ENCODE peak calls at places on chromosomes 12 and 14, in five cellular contexts. One of them, this sample, is unnamed.

GRCh38 chr12:105014603-105015002 is 28.5 kb downstream of the NOPCHAP1 start:
- DNase-seq in cardiac muscle cell: no peak
- DNase-seq in HL-60: no peak
- DNase-seq in fibroblast of lung: no peak
- DNase-seq in IMR-90: no peak
- DNase-seq in this sample: no peak

GRCh38 chr12:54220092-54220557 is 31.3 kb upstream of the SMUG1 start:
- DNase-seq in cardiac muscle cell: peak
- DNase-seq in HL-60: peak
- DNase-seq in fibroblast of lung: peak
- DNase-seq in IMR-90: peak
- DNase-seq in this sample: peak

GRCh38 chr14:25406818-25407217 is 356.9 kb upstream of the STXBP6 start:
- DNase-seq in cardiac muscle cell: peak
- DNase-seq in HL-60: peak
- DNase-seq in fibroblast of lung: no peak
- DNase-seq in IMR-90: peak
- DNase-seq in this sample: peak

GRCh38 chr12:103387385-103387784 is 108.4 kb downstream of the C12orf42 start:
- DNase-seq in cardiac muscle cell: no peak
- DNase-seq in HL-60: no peak
- DNase-seq in fibroblast of lung: no peak
- DNase-seq in IMR-90: no peak
- DNase-seq in this sample: peak

GRCh38 chr14:96130854-96131253 is 73.8 kb upstream of the BDKRB2 start:
- DNase-seq in cardiac muscle cell: no peak
- DNase-seq in HL-60: peak
- DNase-seq in fibroblast of lung: peak
- DNase-seq in IMR-90: peak
- DNase-seq in this sample: no peak

GRCh38 chr14:33555710-33556350 is 395.0 kb downstream of the EGLN3 start:
- DNase-seq in cardiac muscle cell: no peak
- DNase-seq in HL-60: no peak
- DNase-seq in fibroblast of lung: no peak
- DNase-seq in IMR-90: no peak
- DNase-seq in this sample: no peak

GRCh38 chr12:131608740-131609665 is 101.9 kb upstream of the SFSWAP start:
- DNase-seq in cardiac muscle cell: peak
- DNase-seq in HL-60: peak
- DNase-seq in fibroblast of lung: peak
- DNase-seq in IMR-90: peak
- DNase-seq in this sample: peak

GRCh38 chr12:84507914-84508313 is 404.7 kb downstream of the SLC6A15 start:
- DNase-seq in cardiac muscle cell: no peak
- DNase-seq in HL-60: no peak
- DNase-seq in fibroblast of lung: no peak
- DNase-seq in IMR-90: no peak
- DNase-seq in this sample: peak

GRCh38 chr12:6367969-6368892 is 7.1 kb downstream of the SCNN1A start:
- DNase-seq in cardiac muscle cell: no peak
- DNase-seq in HL-60: peak
- DNase-seq in fibroblast of lung: no peak
- DNase-seq in IMR-90: no peak
- DNase-seq in this sample: no peak

GRCh38 chr12:110354172-110354780 is 49.2 kb downstream of the ANAPC7 start:
- DNase-seq in cardiac muscle cell: no peak
- DNase-seq in HL-60: peak
- DNase-seq in fibroblast of lung: no peak
- DNase-seq in IMR-90: peak
- DNase-seq in this sample: no peak

GRCh38 chr12:14239350-14239934 is 126.0 kb upstream of the ATF7IP start:
- DNase-seq in cardiac muscle cell: peak
- DNase-seq in HL-60: peak
- DNase-seq in fibroblast of lung: peak
- DNase-seq in IMR-90: no peak
- DNase-seq in this sample: peak

GRCh38 chr12:11397366-11397765 is 2.0 kb upstream of the PRB2 start:
- DNase-seq in cardiac muscle cell: peak
- DNase-seq in HL-60: peak
- DNase-seq in fibroblast of lung: no peak
- DNase-seq in IMR-90: no peak
- DNase-seq in this sample: no peak

GRCh38 chr12:101945361-101946232 is 68.2 kb downstream of the DRAM1 start:
- DNase-seq in cardiac muscle cell: no peak
- DNase-seq in HL-60: no peak
- DNase-seq in fibroblast of lung: peak
- DNase-seq in IMR-90: peak
- DNase-seq in this sample: no peak

GRCh38 chr12:75721231-75721641 is 209.8 kb upstream of the KRR1 start:
- DNase-seq in cardiac muscle cell: no peak
- DNase-seq in HL-60: no peak
- DNase-seq in fibroblast of lung: peak
- DNase-seq in IMR-90: peak
- DNase-seq in this sample: no peak

GRCh38 chr14:28879571-28879970 is 113.0 kb downstream of the FOXG1 start:
- DNase-seq in cardiac muscle cell: no peak
- DNase-seq in HL-60: no peak
- DNase-seq in fibroblast of lung: no peak
- DNase-seq in IMR-90: no peak
- DNase-seq in this sample: no peak

GRCh38 chr14:24921903-24922302 is 128.0 kb downstream of the STXBP6 start:
- DNase-seq in cardiac muscle cell: no peak
- DNase-seq in HL-60: no peak
- DNase-seq in fibroblast of lung: peak
- DNase-seq in IMR-90: peak
- DNase-seq in this sample: no peak

GRCh38 chr12:49037111-49037946 is 18.8 kb upstream of the PRKAG1 start:
- DNase-seq in cardiac muscle cell: no peak
- DNase-seq in HL-60: no peak
- DNase-seq in fibroblast of lung: no peak
- DNase-seq in IMR-90: no peak
- DNase-seq in this sample: no peak

GRCh38 chr12:79883216-79883615 is 51.7 kb downstream of the PPP1R12A start:
- DNase-seq in cardiac muscle cell: no peak
- DNase-seq in HL-60: no peak
- DNase-seq in fibroblast of lung: no peak
- DNase-seq in IMR-90: peak
- DNase-seq in this sample: no peak

GRCh38 chr12:76030378-76031080 is 1.0 kb downstream of the PHLDA1 start:
- DNase-seq in cardiac muscle cell: peak
- DNase-seq in HL-60: peak
- DNase-seq in fibroblast of lung: peak
- DNase-seq in IMR-90: peak
- DNase-seq in this sample: peak

GRCh38 chr12:87995581-87996178 is 33.5 kb downstream of the C12orf50 start:
- DNase-seq in cardiac muscle cell: peak
- DNase-seq in HL-60: peak
- DNase-seq in fibroblast of lung: peak
- DNase-seq in IMR-90: peak
- DNase-seq in this sample: peak

GRCh38 chr14:24231263-24232120 is 675 bp downstream of the NEDD8 start:
- DNase-seq in cardiac muscle cell: no peak
- DNase-seq in HL-60: peak
- DNase-seq in fibroblast of lung: no peak
- DNase-seq in IMR-90: no peak
- DNase-seq in this sample: no peak

GRCh38 chr14:32472512-32473472 is 143.7 kb downstream of the AKAP6 start:
- DNase-seq in cardiac muscle cell: no peak
- DNase-seq in HL-60: no peak
- DNase-seq in fibroblast of lung: peak
- DNase-seq in IMR-90: peak
- DNase-seq in this sample: no peak

GRCh38 chr12:20339060-20339459 is 29.3 kb upstream of the PDE3A start:
- DNase-seq in cardiac muscle cell: no peak
- DNase-seq in HL-60: no peak
- DNase-seq in fibroblast of lung: no peak
- DNase-seq in IMR-90: no peak
- DNase-seq in this sample: no peak

GRCh38 chr12:117036547-117036946 is 62.7 kb downstream of the TESC start:
- DNase-seq in cardiac muscle cell: no peak
- DNase-seq in HL-60: no peak
- DNase-seq in fibroblast of lung: no peak
- DNase-seq in IMR-90: no peak
- DNase-seq in this sample: no peak

GRCh38 chr14:20692111-20692751 is 3.7 kb downstream of the ANG start:
- DNase-seq in cardiac muscle cell: no peak
- DNase-seq in HL-60: no peak
- DNase-seq in fibroblast of lung: no peak
- DNase-seq in IMR-90: no peak
- DNase-seq in this sample: no peak

GRCh38 chr14:20698934-20699333 is 10.4 kb downstream of the ANG start:
- DNase-seq in cardiac muscle cell: no peak
- DNase-seq in HL-60: no peak
- DNase-seq in fibroblast of lung: no peak
- DNase-seq in IMR-90: no peak
- DNase-seq in this sample: no peak

GRCh38 chr14:20697273-20698017 is 8.9 kb downstream of the ANG start:
- DNase-seq in cardiac muscle cell: peak
- DNase-seq in HL-60: peak
- DNase-seq in fibroblast of lung: peak
- DNase-seq in IMR-90: peak
- DNase-seq in this sample: peak

GRCh38 chr14:20698018-20698329 is 9.4 kb downstream of the ANG start:
- DNase-seq in cardiac muscle cell: no peak
- DNase-seq in HL-60: no peak
- DNase-seq in fibroblast of lung: no peak
- DNase-seq in IMR-90: no peak
- DNase-seq in this sample: no peak

GRCh38 chr14:20696776-20697175 is 8.2 kb downstream of the ANG start:
- DNase-seq in cardiac muscle cell: no peak
- DNase-seq in HL-60: no peak
- DNase-seq in fibroblast of lung: no peak
- DNase-seq in IMR-90: no peak
- DNase-seq in this sample: no peak
- H3K4me3 ChIP-seq in cardiac muscle cell: no peak
- H3K4me3 ChIP-seq in HL-60: no peak
- H3K4me3 ChIP-seq in fibroblast of lung: no peak
- H3K4me3 ChIP-seq in IMR-90: no peak
- H3K4me3 ChIP-seq in this sample: no peak

DNA sequence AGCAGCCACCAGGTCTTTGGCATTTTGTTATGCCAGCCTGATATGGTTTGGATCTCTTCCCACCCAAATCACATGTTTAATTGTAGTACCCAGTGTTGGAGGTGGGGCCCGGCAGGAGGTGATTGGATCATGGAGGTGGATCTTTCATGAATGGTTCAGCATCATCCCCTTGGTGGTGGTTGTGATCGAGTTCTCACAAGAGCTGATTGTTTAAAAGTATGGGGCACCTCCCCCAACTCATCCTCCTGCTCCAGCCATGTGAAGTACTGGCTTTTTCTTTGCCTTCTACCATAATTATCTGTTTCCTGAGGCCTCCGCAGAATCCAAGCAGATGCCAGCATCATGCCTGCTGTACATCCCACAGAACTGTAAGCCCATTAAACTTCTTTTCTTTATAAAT is 12.8 kb upstream of the PRKD1 start:
- DNase-seq in cardiac muscle cell: no peak
- DNase-seq in HL-60: no peak
- DNase-seq in fibroblast of lung: no peak
- DNase-seq in IMR-90: no peak
- DNase-seq in this sample: no peak
- H3K4me3 ChIP-seq in cardiac muscle cell: no peak
- H3K4me3 ChIP-seq in HL-60: no peak
- H3K4me3 ChIP-seq in fibroblast of lung: no peak
- H3K4me3 ChIP-seq in IMR-90: no peak
- H3K4me3 ChIP-seq in this sample: no peak

GRCh38 chr12:71950404-71950803 is 11.8 kb downstream of the TPH2 start:
- DNase-seq in cardiac muscle cell: no peak
- DNase-seq in HL-60: no peak
- DNase-seq in fibroblast of lung: no peak
- DNase-seq in IMR-90: no peak
- DNase-seq in this sample: no peak

GRCh38 chr12:71945883-71946282 is 7.2 kb downstream of the TPH2 start:
- DNase-seq in cardiac muscle cell: no peak
- DNase-seq in HL-60: no peak
- DNase-seq in fibroblast of lung: no peak
- DNase-seq in IMR-90: no peak
- DNase-seq in this sample: no peak

GRCh38 chr12:71950819-71951218 is 12.2 kb downstream of the TPH2 start:
- DNase-seq in cardiac muscle cell: no peak
- DNase-seq in HL-60: no peak
- DNase-seq in fibroblast of lung: no peak
- DNase-seq in IMR-90: no peak
- DNase-seq in this sample: no peak

GRCh38 chr12:71947645-71948105 is 9.0 kb downstream of the TPH2 start:
- DNase-seq in cardiac muscle cell: no peak
- DNase-seq in HL-60: no peak
- DNase-seq in fibroblast of lung: peak
- DNase-seq in IMR-90: peak
- DNase-seq in this sample: no peak

GRCh38 chr12:71948390-71948789 is 9.7 kb downstream of the TPH2 start:
- DNase-seq in cardiac muscle cell: no peak
- DNase-seq in HL-60: no peak
- DNase-seq in fibroblast of lung: no peak
- DNase-seq in IMR-90: no peak
- DNase-seq in this sample: no peak
- H3K4me3 ChIP-seq in cardiac muscle cell: no peak
- H3K4me3 ChIP-seq in HL-60: no peak
- H3K4me3 ChIP-seq in fibroblast of lung: no peak
- H3K4me3 ChIP-seq in IMR-90: no peak
- H3K4me3 ChIP-seq in this sample: no peak

DNA sequence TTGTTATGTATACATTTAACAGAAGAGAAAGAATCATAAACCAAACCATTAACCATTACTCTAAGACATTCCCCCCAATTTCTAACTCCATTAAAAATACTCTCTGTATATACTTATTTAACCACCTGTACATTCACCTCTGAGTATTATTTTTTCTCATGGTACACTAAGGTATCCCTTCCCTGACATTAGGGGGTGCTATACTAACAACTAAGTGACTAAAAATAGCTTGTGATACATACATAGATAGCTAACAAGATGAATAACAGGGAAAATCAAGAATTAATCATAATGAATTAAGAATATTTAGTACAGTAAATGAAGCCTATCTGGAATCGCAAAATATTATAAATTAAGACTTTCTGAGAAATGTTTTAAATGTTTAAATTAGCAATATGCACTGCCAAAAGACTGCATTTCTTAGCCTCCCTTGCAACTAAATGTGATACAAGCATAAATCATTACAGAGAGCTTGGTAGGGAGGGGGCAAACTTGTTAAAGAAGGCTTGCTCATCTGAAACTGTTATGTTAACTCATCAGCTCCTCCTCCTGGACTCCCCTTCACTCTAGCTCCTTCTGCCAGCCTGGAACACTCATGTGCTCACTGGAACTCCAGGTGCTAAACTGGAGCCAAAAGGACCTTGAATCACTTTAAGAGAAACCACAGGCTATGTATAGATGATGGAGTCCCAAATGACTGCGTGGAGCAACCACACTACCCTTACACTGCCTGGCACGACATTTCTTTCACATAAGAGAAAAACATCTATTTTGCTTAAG is 14.9 kb downstream of the C2CD5 start:
- DNase-seq in cardiac muscle cell: no peak
- DNase-seq in HL-60: no peak
- DNase-seq in fibroblast of lung: peak
- DNase-seq in IMR-90: peak
- DNase-seq in this sample: no peak
- H3K4me3 ChIP-seq in cardiac muscle cell: no peak
- H3K4me3 ChIP-seq in HL-60: no peak
- H3K4me3 ChIP-seq in fibroblast of lung: no peak
- H3K4me3 ChIP-seq in IMR-90: no peak
- H3K4me3 ChIP-seq in this sample: no peak

This sample was measured in BE2C.